ENCODE peak calls at places on chromosomes 3 and 15, in eight cellular contexts. One of them, this sample, is unnamed.

GRCh38 chr3:143707848-143708247 is 140.4 kb downstream of the SLC9A9 start:
- DNase-seq in RWPE1: no peak
- DNase-seq in uterus: no peak
- DNase-seq in WERI-Rb-1: no peak
- DNase-seq in CD8-positive, alpha-beta T cell: no peak
- DNase-seq in prostate gland: no peak
- DNase-seq in psoas muscle: no peak
- DNase-seq in CD4-positive, alpha-beta T cell: no peak
- DNase-seq in this sample: no peak

GRCh38 chr3:47961036-47961435 is 55.2 kb downstream of the MAP4 start:
- DNase-seq in RWPE1: no peak
- DNase-seq in uterus: no peak
- DNase-seq in WERI-Rb-1: no peak
- DNase-seq in CD8-positive, alpha-beta T cell: no peak
- DNase-seq in prostate gland: no peak
- DNase-seq in psoas muscle: no peak
- DNase-seq in CD4-positive, alpha-beta T cell: no peak
- DNase-seq in this sample: no peak

GRCh38 chr3:193872265-193872753 is 263.6 kb upstream of the HES1 start:
- DNase-seq in RWPE1: peak
- DNase-seq in uterus: no peak
- DNase-seq in WERI-Rb-1: no peak
- DNase-seq in CD8-positive, alpha-beta T cell: no peak
- DNase-seq in prostate gland: peak
- DNase-seq in psoas muscle: peak
- DNase-seq in CD4-positive, alpha-beta T cell: no peak
- DNase-seq in this sample: peak

GRCh38 chr3:141737828-141738635 is at the start of gene RNF7:
- DNase-seq in RWPE1: peak
- DNase-seq in uterus: peak
- DNase-seq in WERI-Rb-1: peak
- DNase-seq in CD8-positive, alpha-beta T cell: peak
- DNase-seq in prostate gland: peak
- DNase-seq in psoas muscle: peak
- DNase-seq in CD4-positive, alpha-beta T cell: peak
- DNase-seq in this sample: peak

GRCh38 chr3:42488687-42489086 is 13.8 kb upstream of the VIPR1 start:
- DNase-seq in RWPE1: no peak
- DNase-seq in uterus: no peak
- DNase-seq in WERI-Rb-1: no peak
- DNase-seq in CD8-positive, alpha-beta T cell: no peak
- DNase-seq in prostate gland: no peak
- DNase-seq in psoas muscle: no peak
- DNase-seq in CD4-positive, alpha-beta T cell: no peak
- DNase-seq in this sample: no peak

GRCh38 chr15:81911572-81911971 is 134.2 kb downstream of the MEX3B start:
- DNase-seq in RWPE1: no peak
- DNase-seq in uterus: no peak
- DNase-seq in WERI-Rb-1: no peak
- DNase-seq in CD8-positive, alpha-beta T cell: no peak
- DNase-seq in prostate gland: no peak
- DNase-seq in psoas muscle: no peak
- DNase-seq in CD4-positive, alpha-beta T cell: no peak
- DNase-seq in this sample: no peak

GRCh38 chr3:107604057-107604802 is 81.5 kb downstream of the BBX start:
- DNase-seq in RWPE1: no peak
- DNase-seq in uterus: no peak
- DNase-seq in WERI-Rb-1: no peak
- DNase-seq in CD8-positive, alpha-beta T cell: no peak
- DNase-seq in prostate gland: no peak
- DNase-seq in psoas muscle: no peak
- DNase-seq in CD4-positive, alpha-beta T cell: no peak
- DNase-seq in this sample: no peak

GRCh38 chr3:78969483-78969882 is 798.3 kb downstream of the ROBO1 start:
- DNase-seq in RWPE1: no peak
- DNase-seq in uterus: no peak
- DNase-seq in WERI-Rb-1: no peak
- DNase-seq in CD8-positive, alpha-beta T cell: no peak
- DNase-seq in prostate gland: no peak
- DNase-seq in psoas muscle: no peak
- DNase-seq in CD4-positive, alpha-beta T cell: no peak
- DNase-seq in this sample: no peak

GRCh38 chr15:59148160-59148810 is 43.3 kb downstream of the CCNB2 start:
- DNase-seq in RWPE1: no peak
- DNase-seq in uterus: no peak
- DNase-seq in WERI-Rb-1: no peak
- DNase-seq in CD8-positive, alpha-beta T cell: no peak
- DNase-seq in prostate gland: no peak
- DNase-seq in psoas muscle: no peak
- DNase-seq in CD4-positive, alpha-beta T cell: no peak
- DNase-seq in this sample: no peak

GRCh38 chr3:42013652-42014442 is 51.9 kb upstream of the ULK4 start:
- DNase-seq in RWPE1: no peak
- DNase-seq in uterus: peak
- DNase-seq in WERI-Rb-1: peak
- DNase-seq in CD8-positive, alpha-beta T cell: no peak
- DNase-seq in prostate gland: no peak
- DNase-seq in psoas muscle: peak
- DNase-seq in CD4-positive, alpha-beta T cell: peak
- DNase-seq in this sample: peak

GRCh38 chr15:40338041-40338657 is 2.6 kb downstream of the CCDC9B start:
- DNase-seq in RWPE1: peak
- DNase-seq in uterus: peak
- DNase-seq in WERI-Rb-1: peak
- DNase-seq in CD8-positive, alpha-beta T cell: peak
- DNase-seq in prostate gland: no peak
- DNase-seq in psoas muscle: peak
- DNase-seq in CD4-positive, alpha-beta T cell: peak
- DNase-seq in this sample: peak

GRCh38 chr3:157354722-157355121 is 81.9 kb upstream of the PTX3 start:
- DNase-seq in RWPE1: no peak
- DNase-seq in uterus: no peak
- DNase-seq in WERI-Rb-1: no peak
- DNase-seq in CD8-positive, alpha-beta T cell: no peak
- DNase-seq in prostate gland: no peak
- DNase-seq in psoas muscle: no peak
- DNase-seq in CD4-positive, alpha-beta T cell: no peak
- DNase-seq in this sample: peak

GRCh38 chr3:60024400-60024799 is 974.6 kb upstream of the CFAP20DC start:
- DNase-seq in RWPE1: no peak
- DNase-seq in uterus: no peak
- DNase-seq in WERI-Rb-1: no peak
- DNase-seq in CD8-positive, alpha-beta T cell: no peak
- DNase-seq in prostate gland: no peak
- DNase-seq in psoas muscle: no peak
- DNase-seq in CD4-positive, alpha-beta T cell: no peak
- DNase-seq in this sample: no peak

GRCh38 chr15:97084650-97085049 is 754.1 kb downstream of the NR2F2 start:
- DNase-seq in RWPE1: no peak
- DNase-seq in uterus: no peak
- DNase-seq in WERI-Rb-1: no peak
- DNase-seq in CD8-positive, alpha-beta T cell: no peak
- DNase-seq in prostate gland: no peak
- DNase-seq in psoas muscle: no peak
- DNase-seq in CD4-positive, alpha-beta T cell: no peak
- DNase-seq in this sample: no peak

GRCh38 chr15:100694381-100695012 is 92.1 kb downstream of the ASB7 start:
- DNase-seq in RWPE1: no peak
- DNase-seq in uterus: peak
- DNase-seq in WERI-Rb-1: no peak
- DNase-seq in CD8-positive, alpha-beta T cell: no peak
- DNase-seq in prostate gland: peak
- DNase-seq in psoas muscle: no peak
- DNase-seq in CD4-positive, alpha-beta T cell: no peak
- DNase-seq in this sample: no peak

GRCh38 chr15:38562278-38562677 is 2.3 kb downstream of the RASGRP1 start:
- DNase-seq in RWPE1: no peak
- DNase-seq in uterus: no peak
- DNase-seq in WERI-Rb-1: no peak
- DNase-seq in CD8-positive, alpha-beta T cell: no peak
- DNase-seq in prostate gland: no peak
- DNase-seq in psoas muscle: no peak
- DNase-seq in CD4-positive, alpha-beta T cell: no peak
- DNase-seq in this sample: no peak
- TF ChIP-seq CTCF in RWPE1: no peak
- TF ChIP-seq CTCF in uterus: no peak
- TF ChIP-seq CTCF in WERI-Rb-1: no peak
- TF ChIP-seq CTCF in CD8-positive, alpha-beta T cell: no peak
- TF ChIP-seq CTCF in prostate gland: no peak
- TF ChIP-seq CTCF in psoas muscle: no peak
- TF ChIP-seq CTCF in CD4-positive, alpha-beta T cell: peak
- TF ChIP-seq CTCF in this sample: no peak

GRCh38 chr3:186986406-186986805 is 56.1 kb downstream of the ST6GAL1 start:
- DNase-seq in RWPE1: no peak
- DNase-seq in uterus: no peak
- DNase-seq in WERI-Rb-1: no peak
- DNase-seq in CD8-positive, alpha-beta T cell: no peak
- DNase-seq in prostate gland: no peak
- DNase-seq in psoas muscle: no peak
- DNase-seq in CD4-positive, alpha-beta T cell: no peak
- DNase-seq in this sample: no peak
- H3K27ac ChIP-seq in RWPE1: no peak
- H3K27ac ChIP-seq in uterus: peak
- H3K27ac ChIP-seq in WERI-Rb-1: no peak
- H3K27ac ChIP-seq in CD8-positive, alpha-beta T cell: no peak
- H3K27ac ChIP-seq in prostate gland: peak
- H3K27ac ChIP-seq in psoas muscle: peak
- H3K27ac ChIP-seq in CD4-positive, alpha-beta T cell: no peak
- H3K27ac ChIP-seq in this sample: peak

GRCh38 chr15:57740048-57740447 is 33.5 kb downstream of the POLR2M start:
- DNase-seq in RWPE1: no peak
- DNase-seq in uterus: no peak
- DNase-seq in WERI-Rb-1: no peak
- DNase-seq in CD8-positive, alpha-beta T cell: no peak
- DNase-seq in prostate gland: no peak
- DNase-seq in psoas muscle: no peak
- DNase-seq in CD4-positive, alpha-beta T cell: no peak
- DNase-seq in this sample: no peak

GRCh38 chr15:57747206-57747605 is 40.7 kb downstream of the POLR2M start:
- DNase-seq in RWPE1: no peak
- DNase-seq in uterus: peak
- DNase-seq in WERI-Rb-1: no peak
- DNase-seq in CD8-positive, alpha-beta T cell: no peak
- DNase-seq in prostate gland: no peak
- DNase-seq in psoas muscle: peak
- DNase-seq in CD4-positive, alpha-beta T cell: no peak
- DNase-seq in this sample: no peak

GRCh38 chr15:57741089-57741488 is 34.6 kb downstream of the POLR2M start:
- DNase-seq in RWPE1: no peak
- DNase-seq in uterus: no peak
- DNase-seq in WERI-Rb-1: no peak
- DNase-seq in CD8-positive, alpha-beta T cell: no peak
- DNase-seq in prostate gland: no peak
- DNase-seq in psoas muscle: no peak
- DNase-seq in CD4-positive, alpha-beta T cell: no peak
- DNase-seq in this sample: no peak

GRCh38 chr15:57746752-57747151 is 40.2 kb downstream of the POLR2M start:
- DNase-seq in RWPE1: no peak
- DNase-seq in uterus: peak
- DNase-seq in WERI-Rb-1: no peak
- DNase-seq in CD8-positive, alpha-beta T cell: no peak
- DNase-seq in prostate gland: no peak
- DNase-seq in psoas muscle: no peak
- DNase-seq in CD4-positive, alpha-beta T cell: no peak
- DNase-seq in this sample: no peak

GRCh38 chr15:57743424-57743823 is 36.9 kb downstream of the POLR2M start:
- DNase-seq in RWPE1: no peak
- DNase-seq in uterus: no peak
- DNase-seq in WERI-Rb-1: peak
- DNase-seq in CD8-positive, alpha-beta T cell: no peak
- DNase-seq in prostate gland: no peak
- DNase-seq in psoas muscle: no peak
- DNase-seq in CD4-positive, alpha-beta T cell: no peak
- DNase-seq in this sample: peak
- TF ChIP-seq CTCF in RWPE1: no peak
- TF ChIP-seq CTCF in uterus: no peak
- TF ChIP-seq CTCF in WERI-Rb-1: peak
- TF ChIP-seq CTCF in CD8-positive, alpha-beta T cell: no peak
- TF ChIP-seq CTCF in prostate gland: no peak
- TF ChIP-seq CTCF in psoas muscle: no peak
- TF ChIP-seq CTCF in CD4-positive, alpha-beta T cell: no peak
- TF ChIP-seq CTCF in this sample: peak

GRCh38 chr3:129556358-129556695 is 13.4 kb downstream of the H1-8 start:
- DNase-seq in RWPE1: no peak
- DNase-seq in uterus: no peak
- DNase-seq in WERI-Rb-1: no peak
- DNase-seq in CD8-positive, alpha-beta T cell: no peak
- DNase-seq in prostate gland: no peak
- DNase-seq in psoas muscle: no peak
- DNase-seq in CD4-positive, alpha-beta T cell: no peak
- DNase-seq in this sample: no peak
- H3K27ac ChIP-seq in RWPE1: no peak
- H3K27ac ChIP-seq in uterus: no peak
- H3K27ac ChIP-seq in WERI-Rb-1: no peak
- H3K27ac ChIP-seq in CD8-positive, alpha-beta T cell: no peak
- H3K27ac ChIP-seq in prostate gland: no peak
- H3K27ac ChIP-seq in psoas muscle: no peak
- H3K27ac ChIP-seq in CD4-positive, alpha-beta T cell: no peak
- H3K27ac ChIP-seq in this sample: no peak

GRCh38 chr3:167872941-167873340 is 137.4 kb downstream of the SERPINI1 start:
- DNase-seq in RWPE1: no peak
- DNase-seq in uterus: no peak
- DNase-seq in WERI-Rb-1: no peak
- DNase-seq in CD8-positive, alpha-beta T cell: no peak
- DNase-seq in prostate gland: no peak
- DNase-seq in psoas muscle: no peak
- DNase-seq in CD4-positive, alpha-beta T cell: no peak
- DNase-seq in this sample: peak
- TF ChIP-seq CTCF in RWPE1: peak
- TF ChIP-seq CTCF in uterus: no peak
- TF ChIP-seq CTCF in WERI-Rb-1: peak
- TF ChIP-seq CTCF in CD8-positive, alpha-beta T cell: no peak
- TF ChIP-seq CTCF in prostate gland: no peak
- TF ChIP-seq CTCF in psoas muscle: no peak
- TF ChIP-seq CTCF in CD4-positive, alpha-beta T cell: no peak
- TF ChIP-seq CTCF in this sample: peak

DNA sequence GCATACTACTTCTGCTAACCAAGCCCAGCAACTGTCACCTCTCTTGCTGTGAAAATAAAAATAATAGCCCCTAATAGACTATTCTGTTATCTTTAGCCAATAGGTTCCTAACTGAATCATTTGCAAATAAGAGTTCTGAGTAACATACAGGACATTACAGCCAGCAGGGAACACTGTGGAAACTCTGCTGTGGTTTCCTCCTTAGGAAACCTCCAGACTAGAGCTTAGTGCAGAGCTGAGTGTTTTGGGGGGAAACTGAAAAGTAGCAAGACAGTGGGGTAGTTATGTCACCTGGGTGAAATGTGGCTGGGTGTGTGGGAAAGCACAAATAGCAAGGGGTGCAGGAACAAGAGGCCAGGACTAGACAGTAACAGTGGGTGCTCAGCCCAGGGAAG is 32.4 kb downstream of the DZIP1L start:
- DNase-seq in RWPE1: no peak
- DNase-seq in uterus: no peak
- DNase-seq in WERI-Rb-1: no peak
- DNase-seq in CD8-positive, alpha-beta T cell: no peak
- DNase-seq in prostate gland: no peak
- DNase-seq in psoas muscle: no peak
- DNase-seq in CD4-positive, alpha-beta T cell: no peak
- DNase-seq in this sample: peak
- H3K27ac ChIP-seq in RWPE1: peak
- H3K27ac ChIP-seq in uterus: peak
- H3K27ac ChIP-seq in WERI-Rb-1: no peak
- H3K27ac ChIP-seq in CD8-positive, alpha-beta T cell: no peak
- H3K27ac ChIP-seq in prostate gland: no peak
- H3K27ac ChIP-seq in psoas muscle: no peak
- H3K27ac ChIP-seq in CD4-positive, alpha-beta T cell: no peak
- H3K27ac ChIP-seq in this sample: peak

GRCh38 chr3:57682284-57682683 is 10.6 kb downstream of the DENND6A start:
- DNase-seq in RWPE1: no peak
- DNase-seq in uterus: no peak
- DNase-seq in WERI-Rb-1: no peak
- DNase-seq in CD8-positive, alpha-beta T cell: no peak
- DNase-seq in prostate gland: no peak
- DNase-seq in psoas muscle: no peak
- DNase-seq in CD4-positive, alpha-beta T cell: no peak
- DNase-seq in this sample: peak
- TF ChIP-seq CTCF in RWPE1: no peak
- TF ChIP-seq CTCF in uterus: no peak
- TF ChIP-seq CTCF in WERI-Rb-1: no peak
- TF ChIP-seq CTCF in CD8-positive, alpha-beta T cell: no peak
- TF ChIP-seq CTCF in prostate gland: no peak
- TF ChIP-seq CTCF in psoas muscle: peak
- TF ChIP-seq CTCF in CD4-positive, alpha-beta T cell: no peak
- TF ChIP-seq CTCF in this sample: peak